ENCODE peak calls at places on chromosomes 7 and 10, in five cellular contexts. H, L, U, B and P are unnamed samples.

GRCh38 chr10:58755688-58756087 is 243.0 kb downstream of the BICC1 start:
- DNase-seq in H (peak), L (no peak), U (no peak), B (peak), P (peak)

GRCh38 chr10:120477006-120477722 is 20.1 kb downstream of the PLPP4 start:
- DNase-seq in H (peak), L (no peak), U (no peak), B (no peak), P (peak)

GRCh38 chr10:14328881-14329280 is 1.8 kb downstream of the FRMD4A start:
- DNase-seq in H (no peak), L (no peak), U (no peak), B (no peak), P (no peak)

GRCh38 chr10:13865758-13866491 is 279.2 kb downstream of the PRPF18 start:
- DNase-seq in H (peak), L (no peak), U (no peak), B (peak), P (no peak)

GRCh38 chr7:725223-726005 is 1.1 kb upstream of the DNAAF5 start:
- DNase-seq in H (no peak), L (peak), U (no peak), B (no peak), P (peak)

GRCh38 chr7:150435390-150436073 is 14.9 kb upstream of the GIMAP8 start:
- DNase-seq in H (no peak), L (peak), U (no peak), B (no peak), P (no peak)

GRCh38 chr10:69090687-69091450 is 3.0 kb downstream of the SRGN start:
- DNase-seq in H (no peak), L (no peak), U (no peak), B (no peak), P (no peak)

GRCh38 chr7:22572292-22572691 is 72.3 kb upstream of the STEAP1B start:
- DNase-seq in H (peak), L (no peak), U (no peak), B (no peak), P (no peak)

GRCh38 chr10:48609441-48609840 is 4.6 kb upstream of the ARHGAP22 start:
- DNase-seq in H (no peak), L (peak), U (no peak), B (no peak), P (no peak)

GRCh38 chr7:6536262-6536770 is 14.9 kb downstream of the GRID2IP start:
- DNase-seq in H (no peak), L (no peak), U (no peak), B (no peak), P (no peak)

GRCh38 chr7:143393267-143394041 is 12.3 kb downstream of the ZYX start:
- DNase-seq in H (no peak), L (no peak), U (peak), B (peak), P (peak)

GRCh38 chr7:105636982-105637381 is 55.7 kb upstream of the EFCAB10 start:
- DNase-seq in H (no peak), L (no peak), U (no peak), B (peak), P (no peak)

GRCh38 chr10:122077311-122077875 is 88.4 kb downstream of the TACC2 start:
- DNase-seq in H (no peak), L (no peak), U (no peak), B (no peak), P (no peak)

GRCh38 chr10:119384127-119384526 is 158.4 kb downstream of the RGS10 start:
- DNase-seq in H (no peak), L (no peak), U (no peak), B (no peak), P (no peak)

GRCh38 chr10:93461124-93461806 is 20.9 kb downstream of the MYOF start:
- DNase-seq in H (peak), L (no peak), U (no peak), B (peak), P (no peak)

GRCh38 chr10:91410638-91411367 is 659 bp downstream of the HECTD2 start:
- DNase-seq in H (peak), L (peak), U (no peak), B (no peak), P (peak)

GRCh38 chr10:112296908-112297331 is 13.7 kb downstream of the TECTB start:
- DNase-seq in H (no peak), L (no peak), U (peak), B (no peak), P (no peak)

GRCh38 chr10:29470355-29470705 is 164.4 kb downstream of the SVIL start:
- DNase-seq in H (no peak), L (no peak), U (no peak), B (no peak), P (peak)

GRCh38 chr10:30819306-30820190 is 190.0 kb upstream of the LYZL2 start:
- DNase-seq in H (peak), L (no peak), U (no peak), B (peak), P (no peak)

GRCh38 chr7:108249458-108249857 is 119.3 kb upstream of the LAMB4 start:
- DNase-seq in H (no peak), L (no peak), U (peak), B (no peak), P (no peak)

GRCh38 chr7:26855421-26855820 is 9.0 kb downstream of the SKAP2 start:
- DNase-seq in H (no peak), L (no peak), U (no peak), B (no peak), P (no peak)

GRCh38 chr10:124025638-124026336 is 67.6 kb downstream of the CHST15 start:
- DNase-seq in H (peak), L (no peak), U (peak), B (no peak), P (peak)

GRCh38 chr10:23283680-23284079 is 60.9 kb downstream of the C10orf67 start:
- DNase-seq in H (no peak), L (no peak), U (no peak), B (no peak), P (no peak)

GRCh38 chr7:148334959-148335577 is 255.5 kb upstream of the C7orf33 start:
- DNase-seq in H (peak), L (no peak), U (no peak), B (no peak), P (peak)

GRCh38 chr7:43516581-43517342 is 66.1 kb upstream of the STK17A start:
- DNase-seq in H (no peak), L (no peak), U (no peak), B (no peak), P (no peak)

GRCh38 chr7:148915211-148915610 is 31.1 kb upstream of the EZH2 start:
- DNase-seq in H (no peak), L (no peak), U (no peak), B (no peak), P (no peak)

GRCh38 chr7:93156884-93157283 is 8.7 kb upstream of the SAMD9L start:
- DNase-seq in H (peak), L (no peak), U (no peak), B (no peak), P (no peak)

GRCh38 chr10:77710759-77711682 is 73.4 kb upstream of the KCNMA1 start:
- DNase-seq in H (peak), L (peak), U (peak), B (peak), P (peak)

GRCh38 chr7:155810607-155811559 is 1.4 kb downstream of the SHH start:
- DNase-seq in H (no peak), L (no peak), U (no peak), B (no peak), P (no peak)

GRCh38 chr7:132969520-132969919 is 112.4 kb downstream of the CHCHD3 start:
- DNase-seq in H (no peak), L (no peak), U (no peak), B (no peak), P (no peak)

GRCh38 chr7:95104739-95105138 is 197.3 kb downstream of the PPP1R9A start:
- DNase-seq in H (no peak), L (no peak), U (peak), B (no peak), P (peak)

GRCh38 chr7:29035044-29035740 is 77.1 kb upstream of the TRIL start:
- DNase-seq in H (peak), L (no peak), U (peak), B (no peak), P (no peak)

GRCh38 chr7:13524076-13524475 is 465.4 kb downstream of the ETV1 start:
- DNase-seq in H (no peak), L (no peak), U (no peak), B (no peak), P (no peak)

GRCh38 chr10:70785190-70785589 is at the start of gene TBATA:
- DNase-seq in H (no peak), L (no peak), U (no peak), B (no peak), P (no peak)

GRCh38 chr7:1447551-1448244 is 11.6 kb downstream of the MICALL2 start:
- DNase-seq in H (peak), L (no peak), U (no peak), B (no peak), P (no peak)

GRCh38 chr7:41696323-41696916 is 6.5 kb downstream of the INHBA start:
- DNase-seq in H (peak), L (peak), U (peak), B (peak), P (peak)

GRCh38 chr10:59991661-59992060 is 85.3 kb upstream of the CCDC6 start:
- DNase-seq in H (peak), L (peak), U (no peak), B (peak), P (peak)

DNA sequence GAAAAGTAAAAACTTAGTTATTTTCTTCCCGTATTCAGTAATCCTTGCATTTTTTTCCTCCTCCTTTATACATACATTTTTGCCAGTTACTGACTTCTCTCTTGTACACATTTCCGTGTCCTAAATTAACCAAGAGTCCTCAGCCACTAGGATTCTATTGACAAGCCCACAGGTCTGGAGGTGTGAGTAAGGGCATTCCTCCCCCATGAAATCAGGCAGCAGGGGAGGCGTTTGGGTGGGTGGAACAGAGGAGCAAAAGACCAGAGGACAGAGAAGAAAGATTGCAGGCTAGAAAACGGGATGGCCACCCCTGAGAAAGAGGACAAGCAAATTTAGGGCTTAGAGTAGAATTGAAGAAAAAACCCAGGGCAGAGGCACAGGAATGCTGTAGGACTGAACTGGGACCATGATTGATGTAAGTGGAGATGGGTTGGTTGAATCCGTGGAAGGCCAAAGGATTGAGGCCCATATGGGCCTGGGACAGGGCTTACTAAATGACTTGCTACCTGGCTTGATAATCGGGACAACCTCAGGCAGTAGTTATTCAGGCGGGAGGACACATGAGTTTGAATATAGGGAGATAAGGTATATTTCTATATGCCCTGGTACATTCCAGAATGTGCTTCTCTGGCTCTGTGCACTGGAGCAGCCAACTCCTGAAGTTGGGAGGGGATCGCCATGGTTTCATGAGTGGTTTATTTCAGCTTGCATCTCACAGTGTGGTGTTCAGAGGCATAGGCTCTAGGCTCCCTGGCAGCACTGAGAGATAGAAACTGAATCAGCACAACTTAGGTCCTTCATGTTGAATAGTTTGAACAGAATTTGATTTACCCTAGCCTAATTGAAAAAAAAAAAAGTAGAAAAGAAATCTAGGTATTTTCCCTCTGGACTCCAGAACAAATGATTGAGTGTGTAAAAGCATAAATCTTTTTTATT is 28.0 kb downstream of the IKZF1 start:
- DNase-seq in H (no peak), L (no peak), U (no peak), B (no peak), P (no peak)
- H3K4me3 ChIP-seq in H (no peak), L (no peak), U (no peak), B (no peak), P (no peak)

DNA sequence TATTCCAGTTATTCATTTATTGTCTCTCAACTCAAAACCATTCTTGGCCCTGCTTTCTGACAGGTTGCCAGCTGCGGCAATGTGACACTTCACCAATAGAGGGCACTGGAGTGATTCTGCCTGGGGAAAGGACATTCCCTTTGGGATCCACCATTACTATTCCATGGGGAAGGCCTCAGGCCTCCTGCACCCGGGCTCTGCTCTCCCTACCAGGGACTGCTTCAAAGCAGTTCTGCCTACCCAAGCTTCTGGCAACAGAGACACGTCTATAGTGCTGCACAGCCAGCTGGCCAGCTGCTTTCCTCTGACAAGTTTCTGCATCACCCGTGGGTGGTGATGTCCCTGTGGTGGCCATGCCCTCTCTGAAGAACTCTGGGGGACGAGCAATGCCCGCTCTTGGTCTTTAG is 163.9 kb downstream of the ELMO1 start:
- DNase-seq in H (no peak), L (peak), U (peak), B (peak), P (peak)
- TF ChIP-seq CTCF in H (peak), L (peak), U (peak), B (peak), P (peak)

DNA sequence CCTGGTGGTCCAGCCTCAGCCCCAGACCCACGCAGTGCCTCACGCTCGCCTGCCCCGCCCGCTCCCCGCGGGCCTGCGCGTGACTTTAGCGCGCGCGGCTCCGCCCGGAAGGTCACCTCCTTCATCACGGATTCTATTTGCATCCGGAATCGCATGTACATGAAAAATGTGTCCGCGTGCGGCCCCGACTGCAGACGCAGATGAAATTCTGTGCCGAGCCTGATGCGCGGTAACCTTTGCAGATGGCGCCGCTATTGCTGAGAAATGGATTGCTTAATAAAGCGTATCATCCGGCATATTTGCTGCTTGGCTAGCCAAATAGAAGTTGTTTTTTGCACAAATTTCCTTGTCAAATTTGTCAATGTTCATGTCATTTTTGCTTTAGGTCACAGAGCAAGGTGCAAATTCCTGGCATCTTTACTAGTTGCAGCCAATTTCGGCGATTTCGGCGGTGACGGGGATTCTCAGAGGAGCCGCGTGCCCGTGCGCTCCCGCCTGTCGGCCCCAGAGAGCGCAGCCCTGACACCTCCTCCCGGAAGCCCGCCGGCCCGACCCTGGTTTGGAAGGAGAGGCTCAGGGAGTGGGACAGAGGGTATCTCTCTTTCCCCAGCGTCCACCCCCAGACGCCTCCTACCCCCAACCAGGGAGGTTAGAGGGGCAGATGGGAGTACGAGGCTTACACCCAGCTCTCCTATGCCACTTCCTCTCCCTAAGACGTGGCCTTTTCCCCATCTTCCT is 85.9 kb upstream of the PAX2 start:
- DNase-seq in H (no peak), L (no peak), U (no peak), B (no peak), P (no peak)
- H3K4me3 ChIP-seq in H (no peak), L (no peak), U (no peak), B (no peak), P (no peak)

DNA sequence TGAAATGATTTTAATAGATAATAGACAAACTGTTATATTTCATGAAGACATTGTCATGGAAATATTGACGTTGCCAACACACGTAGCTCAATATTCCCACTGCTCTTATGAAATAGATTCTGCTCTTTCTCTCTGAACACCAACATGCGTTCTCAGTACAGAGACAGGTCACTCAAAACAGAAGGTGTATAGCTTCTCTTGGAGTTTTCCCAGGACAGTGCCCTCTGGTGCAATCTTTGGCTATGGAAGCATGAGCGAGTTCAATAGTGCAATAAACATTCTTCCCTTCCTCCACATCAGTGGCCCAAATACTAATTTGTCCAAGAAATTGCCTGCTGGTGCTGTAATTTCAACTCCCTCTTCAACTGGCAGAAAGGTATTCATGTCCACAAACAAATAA is 145.3 kb downstream of the MAGI2 start:
- DNase-seq in H (no peak), L (no peak), U (peak), B (no peak), P (peak)
- TF ChIP-seq CTCF in H (no peak), L (no peak), U (peak), B (no peak), P (no peak)

GRCh38 chr7:99576251-99576650 is 17.8 kb downstream of the ZNF655 start:
- DNase-seq in H (no peak), L (no peak), U (no peak), B (no peak), P (no peak)

GRCh38 chr7:99579281-99579955 is 18.6 kb upstream of the TMEM225B start:
- DNase-seq in H (no peak), L (no peak), U (no peak), B (no peak), P (no peak)

DNA sequence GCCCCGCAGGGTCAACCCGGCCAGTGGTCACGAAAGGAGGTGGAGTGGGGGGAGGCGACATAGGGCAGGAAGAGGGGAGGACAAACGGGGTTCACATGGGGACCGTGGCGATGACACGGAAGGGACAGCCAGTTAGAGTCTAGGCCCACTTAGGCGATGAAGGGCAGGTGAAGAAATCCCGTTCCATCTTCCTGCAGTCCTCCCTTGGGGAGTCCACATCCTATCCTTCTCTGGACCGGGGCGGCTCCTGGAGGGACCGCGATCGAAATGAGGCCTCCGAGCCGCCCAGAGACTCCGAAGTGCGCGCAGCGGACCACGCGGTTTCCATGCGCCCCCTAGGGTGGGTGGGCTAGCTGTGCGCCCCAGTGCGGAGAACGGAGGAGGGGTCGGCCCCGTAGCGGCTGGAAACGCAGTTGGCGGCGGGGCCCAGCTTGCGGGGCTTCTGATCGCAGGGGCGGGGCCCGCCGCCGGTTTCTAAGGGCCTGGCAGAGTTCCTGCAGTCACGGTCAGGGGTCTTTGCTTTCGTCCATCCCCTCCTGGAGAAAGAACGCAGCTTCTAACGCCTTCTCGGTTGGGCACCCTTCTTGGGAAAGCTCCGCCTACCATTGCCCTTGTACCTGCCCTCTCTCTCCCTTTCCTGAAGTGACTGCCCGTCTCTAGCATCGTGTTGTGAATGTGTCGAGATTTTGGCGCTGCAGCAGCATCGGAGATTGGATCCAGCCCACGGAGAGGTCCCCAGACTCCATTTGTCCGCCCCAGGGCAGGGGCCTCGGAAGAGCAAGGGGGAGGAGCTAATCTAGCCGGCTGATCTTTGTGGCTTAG is 17.9 kb upstream of the TMEM225B start:
- DNase-seq in H (peak), L (peak), U (peak), B (no peak), P (peak)
- H3K4me3 ChIP-seq in H (peak), L (peak), U (peak), B (peak), P (peak)

GRCh38 chr10:24515481-24515880 is 208.2 kb downstream of the ARHGAP21 start:
- DNase-seq in H (no peak), L (no peak), U (no peak), B (no peak), P (no peak)

GRCh38 chr10:24518981-24519597 is 204.6 kb downstream of the ARHGAP21 start:
- DNase-seq in H (peak), L (peak), U (peak), B (peak), P (peak)

GRCh38 chr10:24518411-24518810 is 205.3 kb downstream of the ARHGAP21 start:
- DNase-seq in H (no peak), L (no peak), U (peak), B (no peak), P (peak)

GRCh38 chr10:24513155-24513554 is 210.5 kb downstream of the ARHGAP21 start:
- DNase-seq in H (peak), L (peak), U (no peak), B (no peak), P (peak)
- TF ChIP-seq CTCF in H (peak), L (no peak), U (peak), B (no peak), P (peak)

DNA sequence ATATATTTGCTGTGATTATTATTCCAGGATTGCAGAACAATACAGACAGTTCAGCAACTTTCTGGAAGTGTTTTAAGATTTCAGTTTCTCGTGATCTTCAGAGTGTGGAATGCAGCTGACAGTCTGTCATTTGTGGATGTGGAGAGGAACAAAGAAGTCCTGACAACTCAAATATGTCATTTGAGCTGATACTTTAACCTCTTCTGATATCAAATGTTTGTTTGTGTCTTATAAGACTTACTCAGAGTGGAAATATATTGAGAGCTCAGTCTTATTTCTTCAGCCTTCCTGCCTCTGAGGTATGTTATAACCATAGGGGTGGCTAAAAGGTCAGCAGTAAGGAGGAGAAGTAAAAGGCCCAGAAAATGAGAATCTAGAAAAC is 96.4 kb downstream of the OSBPL3 start:
- DNase-seq in H (no peak), L (no peak), U (no peak), B (no peak), P (no peak)
- H3K4me3 ChIP-seq in H (no peak), L (no peak), U (no peak), B (no peak), P (no peak)